ENCODE peak calls at places on chromosomes 1 and 21, in eight cellular contexts. U is NCI-H1930, L is GM03348, Z is anterior cingulate cortex, P is stomach, Y is DMS153, J is IMR-90, D is psoas muscle. I is an unnamed sample.

GRCh38 chr21:46110499-46111192 is 12.7 kb downstream of the COL6A2 start:
- DNase-seq in P (peak), J (no peak), U (no peak), Y (no peak), Z (no peak), L (peak), D (peak), I (peak)

GRCh38 chr1:154186852-154187501 is 4.9 kb downstream of the TPM3 start:
- DNase-seq in D (no peak), U (no peak), P (no peak), Z (no peak), Y (no peak), L (no peak), J (no peak), I (no peak)

GRCh38 chr1:31657020-31657804 is 12.5 kb upstream of the PEF1 start:
- DNase-seq in Z (no peak), J (no peak), D (no peak), P (no peak), Y (no peak), U (no peak), L (no peak), I (no peak)

GRCh38 chr1:23922321-23922943 is 9.3 kb upstream of the CNR2 start:
- DNase-seq in L (no peak), Y (no peak), D (no peak), Z (no peak), U (no peak), J (no peak), P (no peak), I (no peak)

GRCh38 chr1:1132042-1132927 is 16.4 kb upstream of the C1orf159 start:
- DNase-seq in Y (no peak), L (no peak), D (no peak), J (no peak), P (peak), Z (no peak), U (no peak), I (no peak)

GRCh38 chr21:15000076-15000475 is 64.7 kb downstream of the NRIP1 start:
- DNase-seq in Z (no peak), Y (no peak), U (no peak), L (peak), D (no peak), P (no peak), J (peak), I (no peak)

GRCh38 chr1:17886838-17887441 is 131.8 kb downstream of the ACTL8 start:
- DNase-seq in D (no peak), J (no peak), Z (no peak), P (no peak), Y (no peak), U (no peak), L (no peak), I (no peak)

GRCh38 chr1:20385630-20386029 is 95.0 kb downstream of the VWA5B1 start:
- DNase-seq in Y (no peak), D (no peak), P (no peak), Z (no peak), L (no peak), U (no peak), J (no peak), I (no peak)

GRCh38 chr1:29999595-29999994 is 723.8 kb downstream of the MATN1 start:
- DNase-seq in D (no peak), Y (no peak), U (no peak), P (no peak), Z (no peak), J (no peak), L (no peak), I (no peak)

GRCh38 chr1:43559714-43560113 is 29.0 kb downstream of the PTPRF start:
- DNase-seq in Y (no peak), J (no peak), Z (no peak), L (no peak), U (no peak), D (no peak), P (no peak), I (no peak)

GRCh38 chr1:118928739-118929554 is 59.2 kb downstream of the TBX15 start:
- DNase-seq in D (no peak), U (no peak), J (peak), Y (no peak), Z (no peak), P (no peak), L (peak), I (no peak)

GRCh38 chr21:44083631-44084291 is 23.4 kb upstream of the PWP2 start:
- DNase-seq in D (no peak), L (no peak), Y (no peak), Z (no peak), P (peak), U (no peak), J (no peak), I (no peak)

GRCh38 chr1:194829492-194829891 is 1643.1 kb upstream of the B3GALT2 start:
- DNase-seq in P (no peak), L (no peak), Z (no peak), J (peak), U (no peak), D (no peak), Y (no peak), I (no peak)

GRCh38 chr1:84892657-84893618 is at the start of gene LPAR3:
- DNase-seq in Y (no peak), L (peak), P (no peak), Z (no peak), U (peak), D (no peak), J (no peak), I (peak)

GRCh38 chr1:157240495-157241184 is 102.4 kb upstream of the ETV3 start:
- DNase-seq in J (no peak), L (no peak), P (peak), Y (no peak), U (no peak), Z (no peak), D (no peak), I (no peak)

GRCh38 chr1:161706116-161706482 is 930 bp upstream of the FCRLA start:
- DNase-seq in P (no peak), U (no peak), J (peak), D (no peak), Y (no peak), Z (no peak), L (peak), I (no peak)

GRCh38 chr21:45995686-45996179 is 14.2 kb downstream of the COL6A1 start:
- DNase-seq in L (peak), J (no peak), U (no peak), D (peak), Z (no peak), P (peak), Y (no peak), I (peak)

GRCh38 chr1:184088037-184088436 is 36.5 kb downstream of the TSEN15 start:
- DNase-seq in D (no peak), U (no peak), J (no peak), L (no peak), P (no peak), Y (no peak), Z (no peak), I (no peak)

GRCh38 chr1:211734359-211734758 is 58.9 kb upstream of the NEK2 start:
- DNase-seq in J (no peak), D (no peak), Y (peak), U (no peak), P (no peak), L (no peak), Z (no peak), I (no peak)

GRCh38 chr1:94514095-94514727 is 27.3 kb downstream of the F3 start:
- DNase-seq in Z (no peak), D (no peak), J (peak), U (peak), Y (no peak), L (peak), P (no peak), I (peak)

GRCh38 chr1:12539320-12539704 is 78.7 kb downstream of the DHRS3 start:
- DNase-seq in D (peak), Z (no peak), U (no peak), Y (no peak), L (no peak), P (no peak), J (no peak), I (no peak)

GRCh38 chr1:94819945-94820746 is at the start of gene SLC44A3:
- DNase-seq in Y (no peak), P (peak), J (peak), Z (no peak), U (peak), D (peak), L (peak), I (peak)

GRCh38 chr1:4769516-4770280 is 115.3 kb downstream of the AJAP1 start:
- DNase-seq in L (no peak), Y (no peak), Z (no peak), U (no peak), J (no peak), D (no peak), P (no peak), I (no peak)

GRCh38 chr21:25506887-25507286 is 100.4 kb downstream of the MRPL39 start:
- DNase-seq in P (no peak), D (no peak), Y (peak), J (peak), Z (no peak), U (no peak), L (peak), I (no peak)

GRCh38 chr1:98133151-98133550 is 212.3 kb upstream of the DPYD start:
- DNase-seq in J (no peak), L (peak), D (no peak), P (no peak), Y (no peak), Z (no peak), U (no peak), I (no peak)

GRCh38 chr1:233112184-233113008 is 162.0 kb downstream of the NTPCR start:
- DNase-seq in J (peak), Z (no peak), P (no peak), D (no peak), U (no peak), Y (no peak), L (no peak), I (no peak)

GRCh38 chr21:45551316-45551715 is 9.1 kb upstream of the SLC19A1 start:
- DNase-seq in Y (no peak), D (peak), P (no peak), L (peak), U (no peak), Z (no peak), J (peak), I (no peak)

GRCh38 chr1:151539321-151540020 is 638 bp upstream of the TUFT1 start:
- DNase-seq in L (peak), U (peak), P (peak), Y (peak), D (peak), Z (no peak), J (peak), I (no peak)